ENCODE peak calls at places on chromosomes 2 and 18, in nine cellular contexts. D is right cardiac atrium, T is NCI-H2029, P is T-cell, I is globus pallidus, O is C1 segment of cervical spinal cord, U is DMS53, K is NCI-H187 treated with DMSO at 0.1 percent for 48 hours, C is skeletal muscle cell. A is an unnamed sample.

GRCh38 chr2:15142069-15142689 is 419.0 kb downstream of the NBAS start:
- DNase-seq in K (no peak), C (no peak), I (no peak), D (no peak), P (peak), O (no peak), U (peak), T (peak), A (no peak)

GRCh38 chr2:230868151-230868946 is 3.6 kb downstream of the ITM2C start:
- DNase-seq in O (no peak), C (no peak), I (no peak), D (no peak), K (no peak), P (no peak), U (no peak), T (no peak), A (no peak)

GRCh38 chr2:80299672-80300071 is 4.9 kb downstream of the LRRTM1 start:
- DNase-seq in D (no peak), I (no peak), U (no peak), O (no peak), P (no peak), C (no peak), T (no peak), K (no peak), A (no peak)

GRCh38 chr2:214193943-214194342 is 216.9 kb upstream of the VWC2L start:
- DNase-seq in I (no peak), K (no peak), P (no peak), D (no peak), O (no peak), T (no peak), U (no peak), C (peak), A (no peak)

GRCh38 chr2:212863185-212863588 is 288.2 kb downstream of the IKZF2 start:
- DNase-seq in K (no peak), C (no peak), D (no peak), O (no peak), P (peak), I (no peak), U (peak), T (peak), A (no peak)

GRCh38 chr18:33577688-33578370 is at the start of gene ASXL3:
- DNase-seq in O (peak), K (no peak), T (peak), C (no peak), D (peak), P (no peak), U (peak), I (peak), A (no peak)

GRCh38 chr2:9113916-9114315 is 92.7 kb upstream of the ASAP2 start:
- DNase-seq in T (no peak), C (no peak), I (no peak), K (no peak), P (no peak), U (no peak), D (no peak), O (no peak), A (no peak)

GRCh38 chr18:9822587-9822986 is 63.2 kb upstream of the TXNDC2 start:
- DNase-seq in U (no peak), O (no peak), K (no peak), T (no peak), C (no peak), D (no peak), I (no peak), P (no peak), A (no peak)

GRCh38 chr18:3466872-3467271 is 16.9 kb downstream of the TGIF1 start:
- DNase-seq in T (no peak), P (no peak), D (no peak), K (no peak), I (no peak), C (no peak), U (peak), O (no peak), A (no peak)

GRCh38 chr2:188598551-188598950 is 306.9 kb downstream of the GULP1 start:
- DNase-seq in P (no peak), U (peak), D (no peak), O (no peak), T (no peak), K (no peak), I (peak), C (peak), A (no peak)

GRCh38 chr2:64291181-64291580 is 147.0 kb upstream of the PELI1 start:
- DNase-seq in O (no peak), I (no peak), K (no peak), U (no peak), P (no peak), D (no peak), T (no peak), C (peak), A (no peak)

GRCh38 chr18:78776706-78777105 is 202.9 kb upstream of the SALL3 start:
- DNase-seq in O (no peak), C (no peak), P (no peak), U (no peak), T (no peak), K (no peak), D (no peak), I (no peak), A (no peak)

GRCh38 chr2:227908266-227909054 is 37.0 kb downstream of the DAW1 start:
- DNase-seq in T (no peak), O (no peak), C (peak), P (no peak), I (no peak), K (no peak), U (peak), D (no peak), A (no peak)

GRCh38 chr2:228827056-228827455 is 444.0 kb downstream of the PID1 start:
- DNase-seq in D (no peak), P (no peak), T (no peak), K (no peak), O (no peak), I (no peak), U (no peak), C (no peak), A (no peak)

GRCh38 chr18:67862069-67862468 is 345.5 kb upstream of the DSEL start:
- DNase-seq in D (no peak), O (no peak), I (no peak), K (no peak), C (no peak), U (no peak), T (no peak), P (no peak), A (no peak)

GRCh38 chr2:241896746-241897201 is 27.2 kb downstream of the RTP5 start:
- DNase-seq in P (no peak), T (no peak), D (no peak), K (no peak), I (no peak), U (no peak), O (no peak), C (no peak), A (no peak)

GRCh38 chr2:2575870-2576386 is 244.9 kb upstream of the MYT1L start:
- DNase-seq in P (no peak), T (no peak), D (no peak), U (no peak), I (no peak), O (no peak), K (no peak), C (no peak), A (no peak)

GRCh38 chr2:160339291-160339690 is 139.2 kb upstream of the ITGB6 start:
- DNase-seq in P (no peak), C (no peak), I (no peak), O (no peak), T (no peak), D (no peak), U (no peak), K (no peak), A (no peak)

GRCh38 chr2:235779444-235779896 is 285.6 kb downstream of the AGAP1 start:
- DNase-seq in P (peak), C (peak), K (no peak), T (peak), O (peak), U (peak), D (peak), I (peak), A (peak)

GRCh38 chr2:32715391-32715841 is 87.6 kb downstream of the TTC27 start:
- DNase-seq in K (no peak), U (no peak), O (no peak), P (no peak), C (no peak), I (no peak), D (no peak), T (no peak), A (no peak)

GRCh38 chr18:36199691-36200295 is 12.5 kb downstream of the MOCOS start:
- DNase-seq in D (no peak), O (no peak), P (no peak), C (no peak), K (no peak), I (no peak), T (no peak), U (no peak), A (no peak)

GRCh38 chr18:75057169-75057789 is 151.7 kb downstream of the PTGR3 start:
- DNase-seq in U (no peak), D (no peak), C (no peak), P (no peak), K (no peak), T (no peak), O (no peak), I (no peak), A (no peak)

GRCh38 chr18:31400191-31400590 is 23.6 kb downstream of the DSG4 start:
- DNase-seq in U (peak), I (no peak), T (no peak), C (no peak), O (no peak), K (no peak), D (no peak), P (no peak), A (no peak)

GRCh38 chr2:26559556-26559955 is 81.6 kb downstream of the CIB4 start:
- DNase-seq in O (no peak), U (peak), T (no peak), I (no peak), C (no peak), D (no peak), P (no peak), K (no peak), A (no peak)

GRCh38 chr2:33071591-33071990 is 124.8 kb downstream of the LTBP1 start:
- DNase-seq in K (no peak), O (no peak), C (no peak), U (no peak), I (no peak), D (no peak), T (no peak), P (no peak), A (no peak)

GRCh38 chr2:239189711-239190131 is 211.1 kb downstream of the HDAC4 start:
- DNase-seq in U (no peak), K (no peak), P (no peak), D (peak), I (no peak), C (no peak), O (no peak), T (no peak), A (no peak)

GRCh38 chr2:233953106-233953801 is 36.1 kb downstream of the TRPM8 start:
- DNase-seq in U (peak), C (no peak), I (no peak), T (no peak), O (no peak), D (no peak), P (no peak), K (peak), A (no peak)

GRCh38 chr2:25161055-25161781 is 7.2 kb downstream of the POMC start:
- DNase-seq in U (no peak), T (no peak), P (peak), O (peak), D (peak), K (no peak), I (no peak), C (no peak), A (peak)

GRCh38 chr2:133326651-133327397 is 241.4 kb downstream of the NCKAP5 start:
- DNase-seq in C (peak), O (no peak), P (no peak), K (no peak), T (peak), U (peak), D (no peak), I (no peak), A (no peak)

GRCh38 chr2:861655-862355 is 88.8 kb upstream of the SNTG2 start:
- DNase-seq in K (peak), P (no peak), I (no peak), U (no peak), T (no peak), O (no peak), D (no peak), C (no peak), A (peak)

GRCh38 chr2:24304621-24305020 is 55.7 kb downstream of the ITSN2 start:
- DNase-seq in D (no peak), O (no peak), C (peak), T (no peak), P (no peak), K (no peak), U (no peak), I (no peak), A (no peak)

GRCh38 chr2:27494944-27495554 is at the start of gene FNDC4:
- DNase-seq in T (no peak), P (no peak), K (no peak), U (peak), I (no peak), D (peak), O (no peak), C (no peak), A (no peak)

GRCh38 chr2:181949047-181949446 is 36.6 kb upstream of the PPP1R1C start:
- DNase-seq in C (no peak), K (no peak), O (no peak), P (no peak), D (no peak), U (no peak), T (no peak), I (no peak), A (no peak)

A was measured in ureter.